ENCODE peak calls at places on chromosomes 11 and 22, in seven cellular contexts. One of them, this sample, is unnamed.

GRCh38 chr11:17257200-17257599 is 19.3 kb upstream of the NUCB2 start:
- DNase-seq in skeletal muscle cell: peak
- DNase-seq in CD4-positive, alpha-beta T cell: no peak
- DNase-seq in activated naive CD8-positive, alpha-beta T cell treated with anti-CD3 and anti-CD28 coated beads for 36 hours: no peak
- DNase-seq in activated effector memory CD4-positive, alpha-beta T cell treated with Interleukin-2 at 50 U/mL for 16 hours: no peak
- DNase-seq in GM06990: no peak
- DNase-seq in left ventricle myocardium inferior: no peak
- DNase-seq in this sample: no peak

GRCh38 chr11:45266693-45267451 is 19.3 kb downstream of the SYT13 start:
- DNase-seq in skeletal muscle cell: no peak
- DNase-seq in CD4-positive, alpha-beta T cell: no peak
- DNase-seq in activated naive CD8-positive, alpha-beta T cell treated with anti-CD3 and anti-CD28 coated beads for 36 hours: peak
- DNase-seq in activated effector memory CD4-positive, alpha-beta T cell treated with Interleukin-2 at 50 U/mL for 16 hours: no peak
- DNase-seq in GM06990: no peak
- DNase-seq in left ventricle myocardium inferior: no peak
- DNase-seq in this sample: no peak

GRCh38 chr22:44159230-44159629 is 21.5 kb upstream of the PARVG start:
- DNase-seq in skeletal muscle cell: no peak
- DNase-seq in CD4-positive, alpha-beta T cell: no peak
- DNase-seq in activated naive CD8-positive, alpha-beta T cell treated with anti-CD3 and anti-CD28 coated beads for 36 hours: no peak
- DNase-seq in activated effector memory CD4-positive, alpha-beta T cell treated with Interleukin-2 at 50 U/mL for 16 hours: no peak
- DNase-seq in GM06990: no peak
- DNase-seq in left ventricle myocardium inferior: no peak
- DNase-seq in this sample: no peak

GRCh38 chr22:39674536-39674935 is 104.0 kb downstream of the CACNA1I start:
- DNase-seq in skeletal muscle cell: no peak
- DNase-seq in CD4-positive, alpha-beta T cell: no peak
- DNase-seq in activated naive CD8-positive, alpha-beta T cell treated with anti-CD3 and anti-CD28 coated beads for 36 hours: no peak
- DNase-seq in activated effector memory CD4-positive, alpha-beta T cell treated with Interleukin-2 at 50 U/mL for 16 hours: no peak
- DNase-seq in GM06990: no peak
- DNase-seq in left ventricle myocardium inferior: no peak
- DNase-seq in this sample: no peak

GRCh38 chr11:59679347-59679746 is 10.5 kb upstream of the PATL1 start:
- DNase-seq in skeletal muscle cell: no peak
- DNase-seq in CD4-positive, alpha-beta T cell: no peak
- DNase-seq in activated naive CD8-positive, alpha-beta T cell treated with anti-CD3 and anti-CD28 coated beads for 36 hours: no peak
- DNase-seq in activated effector memory CD4-positive, alpha-beta T cell treated with Interleukin-2 at 50 U/mL for 16 hours: no peak
- DNase-seq in GM06990: no peak
- DNase-seq in left ventricle myocardium inferior: no peak
- DNase-seq in this sample: no peak

GRCh38 chr11:28107331-28107725 is 628 bp downstream of the KIF18A start:
- DNase-seq in skeletal muscle cell: no peak
- DNase-seq in CD4-positive, alpha-beta T cell: no peak
- DNase-seq in activated naive CD8-positive, alpha-beta T cell treated with anti-CD3 and anti-CD28 coated beads for 36 hours: peak
- DNase-seq in activated effector memory CD4-positive, alpha-beta T cell treated with Interleukin-2 at 50 U/mL for 16 hours: no peak
- DNase-seq in GM06990: no peak
- DNase-seq in left ventricle myocardium inferior: no peak
- DNase-seq in this sample: no peak

GRCh38 chr11:65217441-65218423 is 36.0 kb downstream of the CAPN1 start:
- DNase-seq in skeletal muscle cell: no peak
- DNase-seq in CD4-positive, alpha-beta T cell: no peak
- DNase-seq in activated naive CD8-positive, alpha-beta T cell treated with anti-CD3 and anti-CD28 coated beads for 36 hours: no peak
- DNase-seq in activated effector memory CD4-positive, alpha-beta T cell treated with Interleukin-2 at 50 U/mL for 16 hours: no peak
- DNase-seq in GM06990: no peak
- DNase-seq in left ventricle myocardium inferior: no peak
- DNase-seq in this sample: no peak

GRCh38 chr11:96708469-96708868 is 318.7 kb downstream of the JRKL start:
- DNase-seq in skeletal muscle cell: no peak
- DNase-seq in CD4-positive, alpha-beta T cell: no peak
- DNase-seq in activated naive CD8-positive, alpha-beta T cell treated with anti-CD3 and anti-CD28 coated beads for 36 hours: no peak
- DNase-seq in activated effector memory CD4-positive, alpha-beta T cell treated with Interleukin-2 at 50 U/mL for 16 hours: no peak
- DNase-seq in GM06990: no peak
- DNase-seq in left ventricle myocardium inferior: no peak
- DNase-seq in this sample: no peak

GRCh38 chr11:111455291-111456085 is 56.7 kb downstream of the BTG4 start:
- DNase-seq in skeletal muscle cell: no peak
- DNase-seq in CD4-positive, alpha-beta T cell: no peak
- DNase-seq in activated naive CD8-positive, alpha-beta T cell treated with anti-CD3 and anti-CD28 coated beads for 36 hours: no peak
- DNase-seq in activated effector memory CD4-positive, alpha-beta T cell treated with Interleukin-2 at 50 U/mL for 16 hours: no peak
- DNase-seq in GM06990: no peak
- DNase-seq in left ventricle myocardium inferior: no peak
- DNase-seq in this sample: no peak

GRCh38 chr11:130178441-130178971 is 18.9 kb downstream of the ST14 start:
- DNase-seq in skeletal muscle cell: no peak
- DNase-seq in CD4-positive, alpha-beta T cell: no peak
- DNase-seq in activated naive CD8-positive, alpha-beta T cell treated with anti-CD3 and anti-CD28 coated beads for 36 hours: no peak
- DNase-seq in activated effector memory CD4-positive, alpha-beta T cell treated with Interleukin-2 at 50 U/mL for 16 hours: no peak
- DNase-seq in GM06990: no peak
- DNase-seq in left ventricle myocardium inferior: peak
- DNase-seq in this sample: no peak

GRCh38 chr22:26031641-26032040 is 137.6 kb upstream of the SEZ6L start:
- DNase-seq in skeletal muscle cell: no peak
- DNase-seq in CD4-positive, alpha-beta T cell: no peak
- DNase-seq in activated naive CD8-positive, alpha-beta T cell treated with anti-CD3 and anti-CD28 coated beads for 36 hours: no peak
- DNase-seq in activated effector memory CD4-positive, alpha-beta T cell treated with Interleukin-2 at 50 U/mL for 16 hours: no peak
- DNase-seq in GM06990: no peak
- DNase-seq in left ventricle myocardium inferior: no peak
- DNase-seq in this sample: no peak

GRCh38 chr11:68412593-68413475 is 47.7 kb upstream of the PPP6R3 start:
- DNase-seq in skeletal muscle cell: peak
- DNase-seq in CD4-positive, alpha-beta T cell: no peak
- DNase-seq in activated naive CD8-positive, alpha-beta T cell treated with anti-CD3 and anti-CD28 coated beads for 36 hours: no peak
- DNase-seq in activated effector memory CD4-positive, alpha-beta T cell treated with Interleukin-2 at 50 U/mL for 16 hours: no peak
- DNase-seq in GM06990: peak
- DNase-seq in left ventricle myocardium inferior: peak
- DNase-seq in this sample: no peak

GRCh38 chr11:60863550-60864521 is 3.5 kb upstream of the ZP1 start:
- DNase-seq in skeletal muscle cell: no peak
- DNase-seq in CD4-positive, alpha-beta T cell: no peak
- DNase-seq in activated naive CD8-positive, alpha-beta T cell treated with anti-CD3 and anti-CD28 coated beads for 36 hours: no peak
- DNase-seq in activated effector memory CD4-positive, alpha-beta T cell treated with Interleukin-2 at 50 U/mL for 16 hours: no peak
- DNase-seq in GM06990: no peak
- DNase-seq in left ventricle myocardium inferior: no peak
- DNase-seq in this sample: no peak

GRCh38 chr22:27381960-27382742 is 419.4 kb downstream of the MN1 start:
- DNase-seq in skeletal muscle cell: no peak
- DNase-seq in CD4-positive, alpha-beta T cell: no peak
- DNase-seq in activated naive CD8-positive, alpha-beta T cell treated with anti-CD3 and anti-CD28 coated beads for 36 hours: no peak
- DNase-seq in activated effector memory CD4-positive, alpha-beta T cell treated with Interleukin-2 at 50 U/mL for 16 hours: no peak
- DNase-seq in GM06990: no peak
- DNase-seq in left ventricle myocardium inferior: no peak
- DNase-seq in this sample: no peak

GRCh38 chr22:45478108-45478771 is 24.4 kb upstream of the FBLN1 start:
- DNase-seq in skeletal muscle cell: peak
- DNase-seq in CD4-positive, alpha-beta T cell: no peak
- DNase-seq in activated naive CD8-positive, alpha-beta T cell treated with anti-CD3 and anti-CD28 coated beads for 36 hours: no peak
- DNase-seq in activated effector memory CD4-positive, alpha-beta T cell treated with Interleukin-2 at 50 U/mL for 16 hours: no peak
- DNase-seq in GM06990: no peak
- DNase-seq in left ventricle myocardium inferior: no peak
- DNase-seq in this sample: peak

GRCh38 chr11:62555464-62556092 is 9.0 kb upstream of the AHNAK start:
- DNase-seq in skeletal muscle cell: no peak
- DNase-seq in CD4-positive, alpha-beta T cell: peak
- DNase-seq in activated naive CD8-positive, alpha-beta T cell treated with anti-CD3 and anti-CD28 coated beads for 36 hours: peak
- DNase-seq in activated effector memory CD4-positive, alpha-beta T cell treated with Interleukin-2 at 50 U/mL for 16 hours: peak
- DNase-seq in GM06990: peak
- DNase-seq in left ventricle myocardium inferior: peak
- DNase-seq in this sample: no peak

GRCh38 chr11:61541568-61541967 is 33.0 kb downstream of the LRRC10B start:
- DNase-seq in skeletal muscle cell: peak
- DNase-seq in CD4-positive, alpha-beta T cell: no peak
- DNase-seq in activated naive CD8-positive, alpha-beta T cell treated with anti-CD3 and anti-CD28 coated beads for 36 hours: no peak
- DNase-seq in activated effector memory CD4-positive, alpha-beta T cell treated with Interleukin-2 at 50 U/mL for 16 hours: no peak
- DNase-seq in GM06990: no peak
- DNase-seq in left ventricle myocardium inferior: no peak
- DNase-seq in this sample: no peak

GRCh38 chr22:23826510-23827350 is 12.1 kb downstream of the DERL3 start:
- DNase-seq in skeletal muscle cell: peak
- DNase-seq in CD4-positive, alpha-beta T cell: no peak
- DNase-seq in activated naive CD8-positive, alpha-beta T cell treated with anti-CD3 and anti-CD28 coated beads for 36 hours: no peak
- DNase-seq in activated effector memory CD4-positive, alpha-beta T cell treated with Interleukin-2 at 50 U/mL for 16 hours: no peak
- DNase-seq in GM06990: no peak
- DNase-seq in left ventricle myocardium inferior: no peak
- DNase-seq in this sample: no peak

GRCh38 chr11:11672101-11672500 is 50.3 kb upstream of the GALNT18 start:
- DNase-seq in skeletal muscle cell: no peak
- DNase-seq in CD4-positive, alpha-beta T cell: no peak
- DNase-seq in activated naive CD8-positive, alpha-beta T cell treated with anti-CD3 and anti-CD28 coated beads for 36 hours: no peak
- DNase-seq in activated effector memory CD4-positive, alpha-beta T cell treated with Interleukin-2 at 50 U/mL for 16 hours: no peak
- DNase-seq in GM06990: no peak
- DNase-seq in left ventricle myocardium inferior: no peak
- DNase-seq in this sample: no peak

GRCh38 chr22:43136801-43137200 is 6.4 kb downstream of the MCAT start:
- DNase-seq in skeletal muscle cell: no peak
- DNase-seq in CD4-positive, alpha-beta T cell: no peak
- DNase-seq in activated naive CD8-positive, alpha-beta T cell treated with anti-CD3 and anti-CD28 coated beads for 36 hours: no peak
- DNase-seq in activated effector memory CD4-positive, alpha-beta T cell treated with Interleukin-2 at 50 U/mL for 16 hours: no peak
- DNase-seq in GM06990: no peak
- DNase-seq in left ventricle myocardium inferior: no peak
- DNase-seq in this sample: no peak

GRCh38 chr11:12274558-12275197 is 102.7 kb upstream of the PARVA start:
- DNase-seq in skeletal muscle cell: peak
- DNase-seq in CD4-positive, alpha-beta T cell: no peak
- DNase-seq in activated naive CD8-positive, alpha-beta T cell treated with anti-CD3 and anti-CD28 coated beads for 36 hours: no peak
- DNase-seq in activated effector memory CD4-positive, alpha-beta T cell treated with Interleukin-2 at 50 U/mL for 16 hours: no peak
- DNase-seq in GM06990: no peak
- DNase-seq in left ventricle myocardium inferior: no peak
- DNase-seq in this sample: no peak

GRCh38 chr22:40345801-40346177 is 511 bp upstream of the ADSL start:
- DNase-seq in skeletal muscle cell: no peak
- DNase-seq in CD4-positive, alpha-beta T cell: peak
- DNase-seq in activated naive CD8-positive, alpha-beta T cell treated with anti-CD3 and anti-CD28 coated beads for 36 hours: peak
- DNase-seq in activated effector memory CD4-positive, alpha-beta T cell treated with Interleukin-2 at 50 U/mL for 16 hours: peak
- DNase-seq in GM06990: peak
- DNase-seq in left ventricle myocardium inferior: no peak
- DNase-seq in this sample: no peak

GRCh38 chr11:47924184-47924671 is 56.1 kb upstream of the PTPRJ start:
- DNase-seq in skeletal muscle cell: no peak
- DNase-seq in CD4-positive, alpha-beta T cell: no peak
- DNase-seq in activated naive CD8-positive, alpha-beta T cell treated with anti-CD3 and anti-CD28 coated beads for 36 hours: no peak
- DNase-seq in activated effector memory CD4-positive, alpha-beta T cell treated with Interleukin-2 at 50 U/mL for 16 hours: no peak
- DNase-seq in GM06990: no peak
- DNase-seq in left ventricle myocardium inferior: no peak
- DNase-seq in this sample: no peak

GRCh38 chr11:69563946-69564780 is 76.8 kb upstream of the CCND1 start:
- DNase-seq in skeletal muscle cell: no peak
- DNase-seq in CD4-positive, alpha-beta T cell: no peak
- DNase-seq in activated naive CD8-positive, alpha-beta T cell treated with anti-CD3 and anti-CD28 coated beads for 36 hours: no peak
- DNase-seq in activated effector memory CD4-positive, alpha-beta T cell treated with Interleukin-2 at 50 U/mL for 16 hours: no peak
- DNase-seq in GM06990: no peak
- DNase-seq in left ventricle myocardium inferior: no peak
- DNase-seq in this sample: no peak

GRCh38 chr22:19422440-19423301 is 8.9 kb downstream of the HIRA start:
- DNase-seq in skeletal muscle cell: no peak
- DNase-seq in CD4-positive, alpha-beta T cell: no peak
- DNase-seq in activated naive CD8-positive, alpha-beta T cell treated with anti-CD3 and anti-CD28 coated beads for 36 hours: no peak
- DNase-seq in activated effector memory CD4-positive, alpha-beta T cell treated with Interleukin-2 at 50 U/mL for 16 hours: no peak
- DNase-seq in GM06990: no peak
- DNase-seq in left ventricle myocardium inferior: no peak
- DNase-seq in this sample: no peak

GRCh38 chr11:12800032-12800671 is 125.9 kb downstream of the TEAD1 start:
- DNase-seq in skeletal muscle cell: no peak
- DNase-seq in CD4-positive, alpha-beta T cell: no peak
- DNase-seq in activated naive CD8-positive, alpha-beta T cell treated with anti-CD3 and anti-CD28 coated beads for 36 hours: no peak
- DNase-seq in activated effector memory CD4-positive, alpha-beta T cell treated with Interleukin-2 at 50 U/mL for 16 hours: no peak
- DNase-seq in GM06990: no peak
- DNase-seq in left ventricle myocardium inferior: no peak
- DNase-seq in this sample: no peak

GRCh38 chr11:111391328-111392124 is 12.5 kb upstream of the POU2AF1 start:
- DNase-seq in skeletal muscle cell: no peak
- DNase-seq in CD4-positive, alpha-beta T cell: no peak
- DNase-seq in activated naive CD8-positive, alpha-beta T cell treated with anti-CD3 and anti-CD28 coated beads for 36 hours: no peak
- DNase-seq in activated effector memory CD4-positive, alpha-beta T cell treated with Interleukin-2 at 50 U/mL for 16 hours: no peak
- DNase-seq in GM06990: no peak
- DNase-seq in left ventricle myocardium inferior: no peak
- DNase-seq in this sample: no peak

GRCh38 chr11:116792869-116793475 is 1.3 kb upstream of the APOA5 start:
- DNase-seq in skeletal muscle cell: peak
- DNase-seq in CD4-positive, alpha-beta T cell: no peak
- DNase-seq in activated naive CD8-positive, alpha-beta T cell treated with anti-CD3 and anti-CD28 coated beads for 36 hours: no peak
- DNase-seq in activated effector memory CD4-positive, alpha-beta T cell treated with Interleukin-2 at 50 U/mL for 16 hours: no peak
- DNase-seq in GM06990: no peak
- DNase-seq in left ventricle myocardium inferior: no peak
- DNase-seq in this sample: no peak

GRCh38 chr11:104892723-104893511 is 5.3 kb downstream of the CASP12 start:
- DNase-seq in skeletal muscle cell: peak
- DNase-seq in CD4-positive, alpha-beta T cell: no peak
- DNase-seq in activated naive CD8-positive, alpha-beta T cell treated with anti-CD3 and anti-CD28 coated beads for 36 hours: no peak
- DNase-seq in activated effector memory CD4-positive, alpha-beta T cell treated with Interleukin-2 at 50 U/mL for 16 hours: no peak
- DNase-seq in GM06990: no peak
- DNase-seq in left ventricle myocardium inferior: no peak
- DNase-seq in this sample: peak

GRCh38 chr11:26551186-26551801 is 20.8 kb downstream of the MUC15 start:
- DNase-seq in skeletal muscle cell: no peak
- DNase-seq in CD4-positive, alpha-beta T cell: no peak
- DNase-seq in activated naive CD8-positive, alpha-beta T cell treated with anti-CD3 and anti-CD28 coated beads for 36 hours: no peak
- DNase-seq in activated effector memory CD4-positive, alpha-beta T cell treated with Interleukin-2 at 50 U/mL for 16 hours: no peak
- DNase-seq in GM06990: no peak
- DNase-seq in left ventricle myocardium inferior: no peak
- DNase-seq in this sample: peak

GRCh38 chr11:1384206-1384965 is 5.3 kb upstream of the BRSK2 start:
- DNase-seq in skeletal muscle cell: no peak
- DNase-seq in CD4-positive, alpha-beta T cell: no peak
- DNase-seq in activated naive CD8-positive, alpha-beta T cell treated with anti-CD3 and anti-CD28 coated beads for 36 hours: no peak
- DNase-seq in activated effector memory CD4-positive, alpha-beta T cell treated with Interleukin-2 at 50 U/mL for 16 hours: no peak
- DNase-seq in GM06990: peak
- DNase-seq in left ventricle myocardium inferior: no peak
- DNase-seq in this sample: no peak

GRCh38 chr22:49936973-49937757 is 18.7 kb downstream of the CRELD2 start:
- DNase-seq in skeletal muscle cell: no peak
- DNase-seq in CD4-positive, alpha-beta T cell: no peak
- DNase-seq in activated naive CD8-positive, alpha-beta T cell treated with anti-CD3 and anti-CD28 coated beads for 36 hours: no peak
- DNase-seq in activated effector memory CD4-positive, alpha-beta T cell treated with Interleukin-2 at 50 U/mL for 16 hours: no peak
- DNase-seq in GM06990: no peak
- DNase-seq in left ventricle myocardium inferior: peak
- DNase-seq in this sample: no peak

GRCh38 chr22:17477401-17477833 is 85.9 kb upstream of the SLC25A18 start:
- DNase-seq in skeletal muscle cell: no peak
- DNase-seq in CD4-positive, alpha-beta T cell: no peak
- DNase-seq in activated naive CD8-positive, alpha-beta T cell treated with anti-CD3 and anti-CD28 coated beads for 36 hours: no peak
- DNase-seq in activated effector memory CD4-positive, alpha-beta T cell treated with Interleukin-2 at 50 U/mL for 16 hours: no peak
- DNase-seq in GM06990: no peak
- DNase-seq in left ventricle myocardium inferior: peak
- DNase-seq in this sample: peak

This sample was measured in NCI-H460.